ENCODE peak calls at places on chromosomes 7 and 10, in seven cellular contexts. H, G, F, E, R, A and W are unnamed samples.
A peak's percentile ranks its signal among the peaks of the same experiment; 100 is the strongest.

GRCh38 chr10:80444646-80445319 is 9.3 kb upstream of the TSPAN14 start:
- DNase-seq in H (peak; percentile 77), G (peak; percentile 70), F (no peak), A (peak; percentile 74), R (no peak), E (peak; percentile 60), W (peak; percentile 60)

GRCh38 chr7:92788559-92789183 is 47.7 kb downstream of the CDK6 start:
- DNase-seq in F (no peak), H (peak; percentile 27), R (no peak), A (no peak), E (no peak), G (no peak), W (no peak)

GRCh38 chr10:24435374-24435773 is 226.4 kb downstream of the KIAA1217 start:
- DNase-seq in G (no peak), R (no peak), E (no peak), H (no peak), F (no peak), A (peak; percentile 85), W (no peak)

GRCh38 chr7:5139998-5140397 is 50.0 kb upstream of the WIPI2 start:
- DNase-seq in E (no peak), G (peak; percentile 49), A (peak; percentile 9), H (peak; percentile 73), F (no peak), R (no peak), W (no peak)

GRCh38 chr7:124777268-124777667 is 11.7 kb upstream of the GPR37 start:
- DNase-seq in F (no peak), G (no peak), R (no peak), A (no peak), H (no peak), E (no peak), W (no peak)

GRCh38 chr10:19971343-19971742 is 155.1 kb downstream of the PLXDC2 start:
- DNase-seq in E (no peak), H (no peak), F (no peak), R (no peak), G (no peak), A (no peak), W (no peak)

GRCh38 chr10:114166053-114166452 is 8.0 kb downstream of the CCDC186 start:
- DNase-seq in A (no peak), F (no peak), G (no peak), H (peak; percentile 79), R (no peak), E (no peak), W (no peak)

GRCh38 chr10:103333934-103334520 is 16.9 kb downstream of the PCGF6 start:
- DNase-seq in G (no peak), A (peak; percentile 33), R (no peak), H (peak; percentile 39), F (no peak), E (no peak), W (peak; percentile 19)

GRCh38 chr10:24360286-24361127 is 151.6 kb downstream of the KIAA1217 start:
- DNase-seq in F (peak; percentile 49), R (peak; percentile 71), G (peak; percentile 36), E (peak; percentile 72), H (peak; percentile 81), A (peak; percentile 73), W (no peak)

GRCh38 chr7:134632937-134633540 is 13.6 kb upstream of the BPGM start:
- DNase-seq in F (no peak), G (peak; percentile 31), R (no peak), A (peak; percentile 69), H (peak; percentile 76), E (no peak), W (peak; percentile 60)

DNA sequence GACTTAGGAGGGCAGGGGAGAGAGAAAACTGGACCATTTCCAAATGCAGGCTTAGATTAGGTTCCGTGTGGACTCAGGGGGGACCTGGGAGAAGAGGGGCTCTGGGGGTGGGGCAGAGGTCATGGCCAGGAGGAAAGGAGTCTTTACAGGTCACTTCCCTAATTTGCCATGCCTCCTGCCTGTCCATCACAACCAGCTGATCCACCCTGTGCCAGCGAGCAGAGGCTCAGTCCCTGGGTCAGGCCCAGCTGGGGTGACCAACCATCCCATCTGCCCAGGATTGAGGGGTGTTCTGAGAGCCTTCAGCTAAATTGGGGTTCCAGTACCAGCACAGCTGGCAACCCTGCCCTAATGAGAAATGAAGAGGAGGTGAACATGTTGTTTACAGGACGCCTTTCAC is 84.6 kb upstream of the CACUL1 start:
- DNase-seq in R (no peak), G (no peak), A (no peak), H (no peak), F (no peak), E (no peak), W (no peak)
- H3K27me3 ChIP-seq in R (no peaks in the 10 kb centered on the region), G (no peaks in the 10 kb centered on the region), A (no peaks in the 10 kb centered on the region), H (no peaks in the 10 kb centered on the region), F (no peaks in the 10 kb centered on the region), E (no peaks in the 10 kb centered on the region), W (no peaks in the 10 kb centered on the region)

GRCh38 chr10:70906031-70906804 is 17.9 kb upstream of the PCBD1 start:
- DNase-seq in H (no peak), F (no peak), G (peak; percentile 1), E (no peak), A (no peak), R (no peak), W (no peak)

GRCh38 chr10:70901276-70901878 is 13.0 kb upstream of the PCBD1 start:
- DNase-seq in R (no peak), E (no peak), F (no peak), H (no peak), G (no peak), A (no peak), W (no peak)

GRCh38 chr10:70905071-70906021 is 17.0 kb upstream of the PCBD1 start:
- DNase-seq in H (no peak), E (no peak), A (no peak), G (peak; percentile 4), R (no peak), F (no peak), W (no peak)

GRCh38 chr10:70902659-70903261 is 14.4 kb upstream of the PCBD1 start:
- DNase-seq in G (peak; percentile 7), H (no peak), R (no peak), A (no peak), F (no peak), E (no peak), W (no peak)

DNA sequence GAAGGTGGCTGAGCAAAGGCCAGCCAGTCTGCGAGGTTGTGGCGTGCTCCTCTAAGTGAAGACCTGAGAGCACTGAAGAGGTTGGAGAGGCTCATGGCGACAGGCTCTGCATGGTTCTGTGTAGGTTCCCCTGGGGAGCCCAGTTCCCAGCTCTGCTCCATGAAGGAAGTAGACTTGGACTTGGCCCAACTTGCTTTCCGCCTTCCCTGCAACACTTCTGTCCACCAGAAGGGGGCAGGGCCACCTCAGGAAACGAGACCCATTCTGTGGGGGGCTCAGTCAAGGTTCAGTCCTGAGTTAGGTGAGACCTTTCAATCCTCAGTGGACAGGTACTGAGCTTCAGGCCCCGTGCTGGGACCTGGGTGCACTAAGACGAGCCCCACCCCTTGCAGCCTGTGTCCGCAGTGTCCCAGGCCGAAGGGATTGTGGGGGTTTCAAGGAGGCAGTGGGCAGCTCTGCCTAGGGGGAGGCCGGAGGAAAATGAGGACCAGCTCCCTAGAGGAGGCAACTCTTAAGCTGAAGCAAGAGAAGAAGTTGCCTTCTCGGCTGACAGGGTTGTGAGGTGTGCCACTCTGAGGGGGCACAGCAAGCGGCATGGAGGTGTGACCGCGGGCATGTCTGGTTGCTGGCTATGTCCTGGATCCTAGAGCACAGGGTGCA is 15.0 kb upstream of the PCBD1 start:
- DNase-seq in A (peak; percentile 44), G (peak; percentile 76), H (peak; percentile 82), F (peak; percentile 4), E (peak; percentile 66), R (no peak), W (no peak)
- H3K27me3 ChIP-seq in A (peaks cover 63% of the 10 kb centered on the region), G (no peaks in the 10 kb centered on the region), H (no peaks in the 10 kb centered on the region), F (peaks cover 67% of the 10 kb centered on the region), E (no peaks in the 10 kb centered on the region), R (no peaks in the 10 kb centered on the region), W (no peaks in the 10 kb centered on the region)

GRCh38 chr7:20542594-20542993 is 72.9 kb upstream of the ABCB5 start:
- DNase-seq in G (peak; percentile 59), F (no peak), H (no peak), A (no peak), R (no peak), E (peak; percentile 28), W (no peak)
- H3K27me3 ChIP-seq in G (no peaks in the 10 kb centered on the region), F (no peaks in the 10 kb centered on the region), H (no peaks in the 10 kb centered on the region), A (no peaks in the 10 kb centered on the region), R (no peaks in the 10 kb centered on the region), E (no peaks in the 10 kb centered on the region), W (no peaks in the 10 kb centered on the region)

GRCh38 chr7:155589001-155589980 is 42.9 kb upstream of the CNPY1 start:
- DNase-seq in G (peak; percentile 79), A (no peak), H (no peak), F (no peak), E (no peak), R (no peak), W (no peak)

GRCh38 chr7:155593455-155594162 is 47.2 kb upstream of the CNPY1 start:
- DNase-seq in F (no peak), H (no peak), A (no peak), R (no peak), G (no peak), E (no peak), W (no peak)

GRCh38 chr7:155590215-155591023 is 44.1 kb upstream of the CNPY1 start:
- DNase-seq in F (no peak), G (peak; percentile 88), E (peak; percentile 44), H (peak; percentile 59), A (peak; percentile 16), R (no peak), W (no peak)

GRCh38 chr7:155588468-155588998 is 42.2 kb upstream of the CNPY1 start:
- DNase-seq in A (no peak), R (no peak), F (no peak), E (no peak), G (no peak), H (no peak), W (no peak)

GRCh38 chr7:155591055-155591750 is 44.8 kb upstream of the CNPY1 start:
- DNase-seq in H (no peak), F (no peak), G (no peak), A (no peak), E (no peak), R (no peak), W (no peak)
- H3K27me3 ChIP-seq in H (no peaks in the 10 kb centered on the region), F (peaks cover 7% of the 10 kb centered on the region), G (no peaks in the 10 kb centered on the region), A (peaks cover 7% of the 10 kb centered on the region), E (peaks cover 86% of the 10 kb centered on the region), R (no peaks in the 10 kb centered on the region), W (no peaks in the 10 kb centered on the region)